ENCODE peak calls at places on chromosomes 11 and 22, in four cellular contexts. X, M, N and Z are unnamed samples. For H3K36me3, the result is how much of the 10 kb centered on the place peaks cover.

GRCh38 chr11:118227865-118228785 is 3.3 kb upstream of the JAML start:
- DNase-seq in N (no peak), X (no peak), M (no peak), Z (no peak)

GRCh38 chr22:50544078-50544745 is 1.5 kb upstream of the KLHDC7B start:
- DNase-seq in X (peak), N (peak), M (peak), Z (peak)

GRCh38 chr22:49449811-49450386 is 377.8 kb downstream of the BRD1 start:
- DNase-seq in N (no peak), M (no peak), X (no peak), Z (no peak)

GRCh38 chr11:40290031-40290650 is 1169.3 kb downstream of the LRRC4C start:
- DNase-seq in N (peak), M (no peak), X (no peak), Z (no peak)

GRCh38 chr11:100719809-100720221 is 32.7 kb downstream of the ARHGAP42 start:
- DNase-seq in M (no peak), X (peak), N (peak), Z (peak)

GRCh38 chr11:1796297-1797011 is 32.7 kb upstream of the CTSD start:
- DNase-seq in X (no peak), M (no peak), N (no peak), Z (no peak)

GRCh38 chr11:125429807-125430678 is 66.0 kb downstream of the FEZ1 start:
- DNase-seq in M (no peak), N (no peak), X (no peak), Z (no peak)

GRCh38 chr11:15819679-15820286 is 536.6 kb downstream of the SOX6 start:
- DNase-seq in X (peak), N (peak), M (peak), Z (peak)

GRCh38 chr11:8047382-8047781 is 33.6 kb upstream of the TUB start:
- DNase-seq in M (peak), N (no peak), X (no peak), Z (no peak)

GRCh38 chr22:37324340-37325023 is 42.2 kb downstream of the CYTH4 start:
- DNase-seq in X (no peak), M (no peak), N (no peak), Z (no peak)

GRCh38 chr22:48104102-48104738 is 1341.8 kb downstream of the TBC1D22A start:
- DNase-seq in M (no peak), X (no peak), N (no peak), Z (no peak)

GRCh38 chr22:41526802-41527799 is 17.2 kb downstream of the POLR3H start:
- DNase-seq in N (peak), X (peak), M (peak), Z (peak)

GRCh38 chr11:465896-466538 is 15.9 kb downstream of the PTDSS2 start:
- DNase-seq in X (no peak), N (no peak), M (no peak), Z (no peak)

GRCh38 chr11:35593143-35593542 is 25.1 kb upstream of the FJX1 start:
- DNase-seq in N (peak), M (no peak), X (no peak), Z (peak)

GRCh38 chr11:130528301-130528651 is 79.8 kb downstream of the ADAMTS15 start:
- DNase-seq in X (no peak), N (peak), M (no peak), Z (peak)

GRCh38 chr11:66268953-66269906 is 791 bp downstream of the RAB1B start:
- DNase-seq in M (peak), X (no peak), N (peak), Z (peak)

GRCh38 chr11:2777871-2778629 is 78.3 kb upstream of the KCNQ1OT1 start:
- DNase-seq in X (peak), M (peak), N (no peak), Z (no peak)

GRCh38 chr11:121904148-121904547 is 211.9 kb downstream of the BLID start:
- DNase-seq in M (no peak), N (no peak), X (no peak), Z (no peak)

GRCh38 chr11:119726585-119727522 is 2.1 kb downstream of the NECTIN1 start:
- DNase-seq in M (peak), N (no peak), X (no peak), Z (no peak)

GRCh38 chr22:32823024-32823730 is 21.7 kb downstream of the TIMP3 start:
- DNase-seq in X (peak), N (peak), M (peak), Z (peak)

GRCh38 chr11:113992459-113993105 is 17.7 kb downstream of the HTR3A start:
- DNase-seq in X (no peak), N (no peak), M (no peak), Z (no peak)

GRCh38 chr11:93517041-93517440 is 26.1 kb downstream of the SMCO4 start:
- DNase-seq in M (no peak), X (no peak), N (no peak), Z (no peak)

GRCh38 chr11:10478574-10479550 is 23.8 kb downstream of the AMPD3 start:
- DNase-seq in N (no peak), M (no peak), X (no peak), Z (no peak)

GRCh38 chr11:2582436-2582931 is 117.3 kb downstream of the KCNQ1OT1 start:
- DNase-seq in X (no peak), M (peak), N (no peak), Z (no peak)

GRCh38 chr11:35063453-35063852 is 75.5 kb upstream of the CD44 start:
- DNase-seq in M (no peak), X (no peak), N (no peak), Z (no peak)

GRCh38 chr11:118625976-118626375 is 18.6 kb downstream of the PHLDB1 start:
- DNase-seq in N (no peak), X (no peak), M (no peak), Z (peak)

GRCh38 chr11:38937709-38938108 is 2339.7 kb upstream of the RAG2 start:
- DNase-seq in X (no peak), M (no peak), N (no peak), Z (no peak)

GRCh38 chr11:102177974-102178631 is 67.9 kb downstream of the YAP1 start:
- DNase-seq in M (no peak), N (peak), X (no peak), Z (peak)

GRCh38 chr11:5364214-5364613 is 12.9 kb downstream of the OR51B6 start:
- DNase-seq in M (no peak), N (peak), X (no peak), Z (peak)

GRCh38 chr11:130652671-130653335 is 204.4 kb downstream of the ADAMTS15 start:
- DNase-seq in X (no peak), N (peak), M (peak), Z (peak)

GRCh38 chr22:27790396-27791216 is 10.9 kb downstream of the MN1 start:
- DNase-seq in M (no peak), N (no peak), X (no peak), Z (peak)

GRCh38 chr11:65246506-65246905 is 15.3 kb upstream of the POLA2 start:
- DNase-seq in N (no peak), X (no peak), M (no peak), Z (no peak)

GRCh38 chr22:22171357-22172218 is 73.0 kb upstream of the VPREB1 start:
- DNase-seq in N (no peak), M (no peak), X (no peak), Z (no peak)

GRCh38 chr11:13338437-13339069 is 61.0 kb downstream of the BMAL1 start:
- DNase-seq in M (no peak), X (no peak), N (peak), Z (peak)

GRCh38 chr22:36510966-36511881 is 4.4 kb upstream of the FOXRED2 start:
- DNase-seq in X (peak), M (peak), N (peak), Z (peak)

GRCh38 chr22:30089655-30089974 is 9.4 kb downstream of the HORMAD2 start:
- DNase-seq in X (no peak), N (no peak), M (no peak), Z (peak)

GRCh38 chr11:113681711-113682410 is 24.2 kb downstream of the TMPRSS5 start:
- DNase-seq in M (peak), X (no peak), N (no peak), Z (no peak)

GRCh38 chr11:12410006-12410728 is 32.8 kb downstream of the PARVA start:
- DNase-seq in M (peak), X (no peak), N (peak), Z (no peak)

GRCh38 chr11:12287009-12287373 is 90.4 kb upstream of the PARVA start:
- DNase-seq in M (peak), X (peak), N (peak), Z (peak)

GRCh38 chr22:44182591-44183588 is 2.2 kb downstream of the PARVG start:
- DNase-seq in N (no peak), X (peak), M (no peak), Z (no peak)

GRCh38 chr11:94653561-94653960 is 86.4 kb downstream of the PIWIL4 start:
- DNase-seq in X (no peak), N (no peak), M (peak), Z (no peak)

GRCh38 chr11:94650756-94651155 is 83.6 kb downstream of the PIWIL4 start:
- DNase-seq in M (no peak), N (peak), X (peak), Z (peak)

GRCh38 chr11:94655291-94655690 is 88.1 kb downstream of the PIWIL4 start:
- DNase-seq in M (peak), X (no peak), N (no peak), Z (no peak)

GRCh38 chr11:94654201-94654600 is 87.0 kb downstream of the PIWIL4 start:
- DNase-seq in N (no peak), X (no peak), M (peak), Z (no peak)

DNA sequence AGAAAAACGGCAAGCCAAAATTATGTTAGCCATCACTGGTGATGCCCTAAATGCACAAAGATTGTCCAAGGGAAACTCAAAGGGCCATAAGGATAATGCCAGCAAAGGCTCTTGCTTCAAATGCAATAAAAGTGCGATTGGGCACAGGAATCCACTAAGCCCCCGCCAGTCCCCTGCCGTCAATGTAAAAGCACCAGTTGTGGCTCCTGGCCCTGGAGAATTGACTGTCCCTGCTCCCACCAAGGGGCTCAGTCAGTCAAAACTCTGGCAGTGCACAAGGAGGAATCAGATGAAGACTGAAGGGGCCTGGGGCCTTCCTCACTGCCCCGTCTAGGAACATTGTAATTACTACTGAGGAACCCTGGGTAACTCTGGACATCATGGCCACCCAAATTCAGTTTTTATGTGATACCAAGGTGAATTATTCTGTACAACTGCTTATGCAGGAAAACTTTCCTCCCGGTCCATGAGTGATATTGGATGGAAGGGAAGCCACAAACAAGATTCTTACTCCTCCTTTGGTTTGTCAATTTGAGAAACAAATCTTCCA is 85.6 kb downstream of the PIWIL4 start:
- DNase-seq in N (no peak), M (peak), X (no peak), Z (no peak)
- H3K9ac ChIP-seq in N (no peak), M (no peak), X (no peak), Z (no peak)

DNA sequence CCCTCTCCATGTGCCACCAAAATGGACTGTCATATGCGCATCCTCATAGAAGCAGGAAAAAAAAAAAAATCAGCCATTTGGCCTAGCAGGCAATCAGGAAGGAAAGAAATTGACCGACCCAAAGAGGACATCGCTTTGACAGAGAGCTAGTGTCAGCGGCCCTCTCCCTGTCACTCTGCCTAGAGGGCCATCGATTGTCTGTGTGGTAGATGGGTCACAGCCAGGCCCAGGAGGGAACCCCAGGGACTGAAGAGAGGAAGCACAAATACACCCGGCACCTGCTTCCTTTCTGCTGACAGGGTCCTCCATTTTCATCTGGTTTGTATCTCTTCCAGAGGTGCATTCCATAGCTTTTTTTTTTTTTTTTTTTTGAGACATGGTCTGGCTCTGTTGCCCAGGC is 21.8 kb downstream of the VPS37C start:
- DNase-seq in X (no peak), M (no peak), N (no peak), Z (no peak)
- H3K36me3 ChIP-seq in X (under half), M (under half), N (under half), Z (under half)

GRCh38 chr22:20024225-20025087 is 3.5 kb downstream of the TANGO2 start:
- DNase-seq in X (no peak), M (no peak), N (no peak), Z (no peak)

GRCh38 chr22:20021196-20022181 is 579 bp downstream of the TANGO2 start:
- DNase-seq in N (peak), X (peak), M (peak), Z (peak)

GRCh38 chr22:20020533-20021195 is at the start of gene TANGO2:
- DNase-seq in X (peak), N (peak), M (peak), Z (peak)

GRCh38 chr22:20023214-20023613 is 2.3 kb downstream of the TANGO2 start:
- DNase-seq in X (no peak), N (no peak), M (no peak), Z (no peak)

GRCh38 chr22:20022231-20023069 is 1.5 kb downstream of the TANGO2 start:
- DNase-seq in X (no peak), M (no peak), N (no peak), Z (no peak)
- H3K9ac ChIP-seq in X (peak), M (no peak), N (peak), Z (peak)

GRCh38 chr22:17878970-17879369 is 104.7 kb upstream of the BID start:
- DNase-seq in X (no peak), N (peak), M (no peak), Z (peak)
- H3K36me3 ChIP-seq in X (under half), N (under half), M (under half), Z (under half)

GRCh38 chr11:106087815-106088435 is 10.5 kb downstream of the AASDHPPT start:
- DNase-seq in M (no peak), X (peak), N (peak), Z (peak)
- H3K9ac ChIP-seq in M (no peak), X (no peak), N (peak), Z (peak)

DNA sequence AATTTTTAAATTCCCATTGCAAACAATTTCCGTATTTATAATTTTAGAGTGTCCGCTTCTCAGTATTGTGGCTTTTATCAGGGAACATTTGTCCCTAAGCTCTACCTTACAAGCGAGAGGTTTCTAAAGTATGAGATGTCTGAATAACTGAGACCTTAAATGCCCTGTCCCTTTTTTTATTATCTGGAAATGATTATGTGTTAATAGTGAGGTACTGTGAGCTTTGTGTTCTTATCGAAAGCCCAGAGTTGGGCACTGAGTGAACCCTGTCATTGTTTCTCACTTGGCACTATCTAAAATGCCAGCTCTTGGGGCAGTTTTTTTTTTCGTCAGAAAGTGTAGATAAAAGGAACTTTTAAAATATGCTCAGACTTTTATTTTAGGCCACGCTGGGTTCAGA is 9.5 kb downstream of the CTTN start:
- DNase-seq in M (no peak), N (no peak), X (no peak), Z (no peak)
- H3K36me3 ChIP-seq in M (half or more), N (half or more), X (under half), Z (half or more)